ENCODE peak calls at places on chromosomes 4 and X, in seven cellular contexts. N is activated CD8-positive, alpha-beta T cell treated with anti-CD3 and anti-CD28 coated beads for 36 hours; H is activated naive CD4-positive, alpha-beta T cell treated with anti-CD3 and anti-CD28 coated beads, Interleukin-2, amount 50 U/mL, for 72 hours; S is left lung; Y is sciatic nerve; T is PC-3; G is pancreas. B is an unnamed sample.

GRCh38 chr4:127134490-127134889 is 498.3 kb upstream of the INTU start:
- ATAC-seq in N (no peak), H (no peak), S (no peak), Y (no peak), T (no peak), G (no peak), B (no peak)

GRCh38 chr4:89838005-89838404 is 1.0 kb upstream of the SNCA start:
- ATAC-seq in N (no peak), H (no peak), S (peak), Y (peak), T (no peak), G (peak), B (no peak)

GRCh38 chr4:147060171-147060931 is 114.7 kb upstream of the TTC29 start:
- ATAC-seq in N (no peak), H (no peak), S (no peak), Y (peak), T (no peak), G (no peak), B (no peak)

GRCh38 chr4:15495621-15496020 is 25.9 kb downstream of the CC2D2A start:
- ATAC-seq in N (no peak), H (no peak), S (no peak), Y (no peak), T (no peak), G (no peak), B (no peak)

GRCh38 chr4:11847161-11847560 is 418.5 kb upstream of the HS3ST1 start:
- ATAC-seq in N (no peak), H (no peak), S (peak), Y (peak), T (no peak), G (no peak), B (no peak)

GRCh38 chr4:18882468-18882867 is 860.9 kb upstream of the LCORL start:
- ATAC-seq in N (no peak), H (no peak), S (peak), Y (no peak), T (peak), G (no peak), B (no peak)

GRCh38 chr4:38241541-38241940 is 281.3 kb downstream of the PTTG2 start:
- ATAC-seq in N (no peak), H (no peak), S (no peak), Y (no peak), T (no peak), G (no peak), B (no peak)

GRCh38 chr4:26141101-26141830 is 179.5 kb upstream of the RBPJ start:
- ATAC-seq in N (no peak), H (no peak), S (peak), Y (peak), T (peak), G (no peak), B (no peak)

GRCh38 chrX:97685753-97686152 is 802.0 kb downstream of the RPA4 start:
- ATAC-seq in N (no peak), H (peak), S (peak), Y (no peak), T (peak), G (no peak), B (no peak)

GRCh38 chrX:135556055-135556454 is 35.6 kb downstream of the INTS6L start:
- ATAC-seq in N (no peak), H (no peak), S (no peak), Y (no peak), T (no peak), G (no peak), B (no peak)

GRCh38 chr4:48490680-48491513 is 845 bp downstream of the ZAR1 start:
- ATAC-seq in N (peak), H (no peak), S (no peak), Y (no peak), T (no peak), G (no peak), B (peak)

B was measured in activated T-helper 17 cell treated with anti-CD3 and anti-CD28 coated beads, Interleukin-2, amount 50 U/mL, for 72 hours.